ENCODE peak calls at places on chromosomes 13 and 19, in five cellular contexts. H, O, P, F and I are unnamed samples.

GRCh38 chr19:41189425-41190065 is 3.5 kb upstream of the CYP2S1 start:
- DNase-seq in H (no peak), O (no peak), P (no peak), F (no peak), I (no peak)

GRCh38 chr13:112992931-112993700 is 24.1 kb downstream of the MCF2L start:
- DNase-seq in H (no peak), O (no peak), P (no peak), F (no peak), I (no peak)

GRCh38 chr13:110759710-110760109 is 46.2 kb downstream of the ING1 start:
- DNase-seq in H (no peak), O (no peak), P (no peak), F (no peak), I (peak)

GRCh38 chr13:47621931-47622330 is 379.1 kb downstream of the SUCLA2 start:
- DNase-seq in H (no peak), O (no peak), P (no peak), F (no peak), I (peak)

GRCh38 chr19:32652893-32653625 is 21.9 kb downstream of the ANKRD27 start:
- DNase-seq in H (no peak), O (no peak), P (no peak), F (no peak), I (peak)

GRCh38 chr13:26983533-26984315 is 187.9 kb downstream of the USP12 start:
- DNase-seq in H (no peak), O (no peak), P (no peak), F (no peak), I (no peak)

GRCh38 chr13:112244495-112245177 is 131.5 kb upstream of the SPACA7 start:
- DNase-seq in H (no peak), O (no peak), P (no peak), F (no peak), I (no peak)

GRCh38 chr13:65011403-65011802 is 2218.7 kb downstream of the PCDH9 start:
- DNase-seq in H (no peak), O (no peak), P (no peak), F (no peak), I (no peak)

GRCh38 chr19:3459322-3459881 is 20.9 kb downstream of the SMIM24 start:
- DNase-seq in H (no peak), O (no peak), P (no peak), F (no peak), I (peak)

GRCh38 chr13:37700887-37701286 is 102.3 kb upstream of the POSTN start:
- DNase-seq in H (no peak), O (no peak), P (no peak), F (no peak), I (no peak)

GRCh38 chr19:751501-752341 is 809 bp downstream of the MISP start:
- DNase-seq in H (no peak), O (no peak), P (no peak), F (no peak), I (peak)

GRCh38 chr19:29812080-29812880 is 489 bp downstream of the CCNE1 start:
- DNase-seq in H (no peak), O (no peak), P (no peak), F (peak), I (no peak)

GRCh38 chr13:108154421-108154858 is 60.9 kb downstream of the LIG4 start:
- DNase-seq in H (no peak), O (no peak), P (no peak), F (no peak), I (no peak)

GRCh38 chr13:66424417-66424816 is 805.7 kb downstream of the PCDH9 start:
- DNase-seq in H (no peak), O (no peak), P (no peak), F (no peak), I (peak)

GRCh38 chr19:54189020-54189667 is at the start of gene MBOAT7:
- DNase-seq in H (peak), O (no peak), P (no peak), F (no peak), I (no peak)

GRCh38 chr19:4278460-4278901 is 585 bp upstream of the SHD start:
- DNase-seq in H (no peak), O (no peak), P (no peak), F (no peak), I (peak)

GRCh38 chr19:13507053-13507611 is 853 bp upstream of the CACNA1A start:
- DNase-seq in H (no peak), O (no peak), P (no peak), F (no peak), I (peak)

GRCh38 chr19:4754248-4754647 is 30.6 kb upstream of the DPP9 start:
- DNase-seq in H (no peak), O (no peak), P (no peak), F (no peak), I (no peak)

GRCh38 chr19:41707871-41708371 is 505 bp upstream of the CEACAM5 start:
- DNase-seq in H (no peak), O (no peak), P (no peak), F (no peak), I (no peak)

GRCh38 chr13:75217949-75218348 is 264.0 kb downstream of the TBC1D4 start:
- DNase-seq in H (no peak), O (no peak), P (no peak), F (no peak), I (peak)

GRCh38 chr19:11288349-11288748 is 7.6 kb upstream of the TSPAN16 start:
- DNase-seq in H (no peak), O (no peak), P (no peak), F (no peak), I (no peak)

GRCh38 chr19:5292843-5293606 is 47.6 kb downstream of the PTPRS start:
- DNase-seq in H (peak), O (no peak), P (peak), F (no peak), I (peak)

GRCh38 chr13:75445717-75446529 is 36.0 kb downstream of the TBC1D4 start:
- DNase-seq in H (no peak), O (no peak), P (no peak), F (no peak), I (peak)

GRCh38 chr13:39282400-39282972 is 244.2 kb downstream of the NHLRC3 start:
- DNase-seq in H (no peak), O (no peak), P (no peak), F (no peak), I (no peak)

GRCh38 chr13:112917731-112918130 is 51.3 kb upstream of the MCF2L start:
- DNase-seq in H (no peak), O (no peak), P (no peak), F (no peak), I (no peak)

GRCh38 chr13:67859904-67860303 is 629.8 kb upstream of the PCDH9 start:
- DNase-seq in H (no peak), O (no peak), P (no peak), F (no peak), I (no peak)

GRCh38 chr13:108924154-108924940 is 294.9 kb downstream of the MYO16 start:
- DNase-seq in H (no peak), O (no peak), P (no peak), F (no peak), I (peak)

GRCh38 chr13:28718538-28719226 is at the start of gene SLC46A3:
- DNase-seq in H (peak), O (peak), P (peak), F (peak), I (peak)

GRCh38 chr13:45799451-45799850 is 52.1 kb downstream of the SIAH3 start:
- DNase-seq in H (no peak), O (no peak), P (no peak), F (no peak), I (no peak)

GRCh38 chr19:17488593-17489391 is 18.5 kb downstream of the SLC27A1 start:
- DNase-seq in H (peak), O (peak), P (peak), F (peak), I (no peak)

GRCh38 chr19:623974-624373 is 9.4 kb downstream of the POLRMT start:
- DNase-seq in H (no peak), O (no peak), P (no peak), F (no peak), I (peak)

GRCh38 chr13:30796132-30796832 is 60.9 kb downstream of the ALOX5AP start:
- DNase-seq in H (no peak), O (no peak), P (no peak), F (no peak), I (peak)

GRCh38 chr19:42497492-42498226 is 30.6 kb downstream of the CEACAM1 start:
- DNase-seq in H (no peak), O (no peak), P (no peak), F (no peak), I (no peak)